ENCODE peak calls at places on chromosome 21, in nine cellular contexts. One of them, this sample, is unnamed.

GRCh38 chr21:31682625-31683024 is 23.1 kb downstream of the SOD1 start:
- DNase-seq in HT1080: no peak
- DNase-seq in keratinocyte: no peak
- DNase-seq in ovary: no peak
- DNase-seq in iPS-NIHi11: no peak
- DNase-seq in tibial nerve: no peak
- DNase-seq in KBM-7: no peak
- DNase-seq in effector CD4-positive, alpha-beta T cell: no peak
- DNase-seq in stimulated activated CD4-positive, alpha-beta T cell treated with anti-CD3 and anti-CD28 coated beads, Interleukin-15, amount 100 ng/mL, for 1 hour: no peak
- DNase-seq in this sample: no peak

GRCh38 chr21:44714905-44715304 is 3.5 kb upstream of the TSPEAR start:
- DNase-seq in HT1080: no peak
- DNase-seq in keratinocyte: no peak
- DNase-seq in ovary: no peak
- DNase-seq in iPS-NIHi11: no peak
- DNase-seq in tibial nerve: no peak
- DNase-seq in KBM-7: no peak
- DNase-seq in effector CD4-positive, alpha-beta T cell: no peak
- DNase-seq in stimulated activated CD4-positive, alpha-beta T cell treated with anti-CD3 and anti-CD28 coated beads, Interleukin-15, amount 100 ng/mL, for 1 hour: no peak
- DNase-seq in this sample: no peak

GRCh38 chr21:29718081-29718815 is 221.5 kb downstream of the GRIK1 start:
- DNase-seq in HT1080: peak
- DNase-seq in keratinocyte: no peak
- DNase-seq in ovary: no peak
- DNase-seq in iPS-NIHi11: no peak
- DNase-seq in tibial nerve: no peak
- DNase-seq in KBM-7: no peak
- DNase-seq in effector CD4-positive, alpha-beta T cell: no peak
- DNase-seq in stimulated activated CD4-positive, alpha-beta T cell treated with anti-CD3 and anti-CD28 coated beads, Interleukin-15, amount 100 ng/mL, for 1 hour: no peak
- DNase-seq in this sample: no peak

GRCh38 chr21:42150458-42151085 is 68.4 kb upstream of the ABCG1 start:
- DNase-seq in HT1080: no peak
- DNase-seq in keratinocyte: no peak
- DNase-seq in ovary: no peak
- DNase-seq in iPS-NIHi11: no peak
- DNase-seq in tibial nerve: no peak
- DNase-seq in KBM-7: no peak
- DNase-seq in effector CD4-positive, alpha-beta T cell: no peak
- DNase-seq in stimulated activated CD4-positive, alpha-beta T cell treated with anti-CD3 and anti-CD28 coated beads, Interleukin-15, amount 100 ng/mL, for 1 hour: no peak
- DNase-seq in this sample: no peak

GRCh38 chr21:34736116-34736870 is 67.5 kb downstream of the CLIC6 start:
- DNase-seq in HT1080: no peak
- DNase-seq in keratinocyte: no peak
- DNase-seq in ovary: no peak
- DNase-seq in iPS-NIHi11: no peak
- DNase-seq in tibial nerve: no peak
- DNase-seq in KBM-7: no peak
- DNase-seq in effector CD4-positive, alpha-beta T cell: no peak
- DNase-seq in stimulated activated CD4-positive, alpha-beta T cell treated with anti-CD3 and anti-CD28 coated beads, Interleukin-15, amount 100 ng/mL, for 1 hour: no peak
- DNase-seq in this sample: no peak

GRCh38 chr21:23016617-23017016 is 2018.4 kb downstream of the NCAM2 start:
- DNase-seq in HT1080: peak
- DNase-seq in keratinocyte: no peak
- DNase-seq in ovary: no peak
- DNase-seq in iPS-NIHi11: peak
- DNase-seq in tibial nerve: no peak
- DNase-seq in KBM-7: peak
- DNase-seq in effector CD4-positive, alpha-beta T cell: no peak
- DNase-seq in stimulated activated CD4-positive, alpha-beta T cell treated with anti-CD3 and anti-CD28 coated beads, Interleukin-15, amount 100 ng/mL, for 1 hour: no peak
- DNase-seq in this sample: no peak

GRCh38 chr21:16117851-16118592 is 388.2 kb downstream of the USP25 start:
- DNase-seq in HT1080: peak
- DNase-seq in keratinocyte: no peak
- DNase-seq in ovary: no peak
- DNase-seq in iPS-NIHi11: no peak
- DNase-seq in tibial nerve: no peak
- DNase-seq in KBM-7: no peak
- DNase-seq in effector CD4-positive, alpha-beta T cell: no peak
- DNase-seq in stimulated activated CD4-positive, alpha-beta T cell treated with anti-CD3 and anti-CD28 coated beads, Interleukin-15, amount 100 ng/mL, for 1 hour: no peak
- DNase-seq in this sample: no peak

GRCh38 chr21:42768324-42769121 is 110.8 kb downstream of the WDR4 start:
- DNase-seq in HT1080: no peak
- DNase-seq in keratinocyte: no peak
- DNase-seq in ovary: no peak
- DNase-seq in iPS-NIHi11: no peak
- DNase-seq in tibial nerve: no peak
- DNase-seq in KBM-7: no peak
- DNase-seq in effector CD4-positive, alpha-beta T cell: no peak
- DNase-seq in stimulated activated CD4-positive, alpha-beta T cell treated with anti-CD3 and anti-CD28 coated beads, Interleukin-15, amount 100 ng/mL, for 1 hour: no peak
- DNase-seq in this sample: no peak

GRCh38 chr21:44926364-44927101 is 5.8 kb upstream of the ITGB2 start:
- DNase-seq in HT1080: no peak
- DNase-seq in keratinocyte: no peak
- DNase-seq in ovary: no peak
- DNase-seq in iPS-NIHi11: no peak
- DNase-seq in tibial nerve: no peak
- DNase-seq in KBM-7: peak
- DNase-seq in effector CD4-positive, alpha-beta T cell: peak
- DNase-seq in stimulated activated CD4-positive, alpha-beta T cell treated with anti-CD3 and anti-CD28 coated beads, Interleukin-15, amount 100 ng/mL, for 1 hour: no peak
- DNase-seq in this sample: peak

GRCh38 chr21:30984897-30985296 is 53.4 kb downstream of the KRTAP19-8 start:
- DNase-seq in HT1080: no peak
- DNase-seq in keratinocyte: no peak
- DNase-seq in ovary: no peak
- DNase-seq in iPS-NIHi11: no peak
- DNase-seq in tibial nerve: no peak
- DNase-seq in KBM-7: no peak
- DNase-seq in effector CD4-positive, alpha-beta T cell: no peak
- DNase-seq in stimulated activated CD4-positive, alpha-beta T cell treated with anti-CD3 and anti-CD28 coated beads, Interleukin-15, amount 100 ng/mL, for 1 hour: no peak
- DNase-seq in this sample: no peak

GRCh38 chr21:15682977-15683376 is 46.8 kb upstream of the USP25 start:
- DNase-seq in HT1080: peak
- DNase-seq in keratinocyte: no peak
- DNase-seq in ovary: no peak
- DNase-seq in iPS-NIHi11: no peak
- DNase-seq in tibial nerve: no peak
- DNase-seq in KBM-7: no peak
- DNase-seq in effector CD4-positive, alpha-beta T cell: no peak
- DNase-seq in stimulated activated CD4-positive, alpha-beta T cell treated with anti-CD3 and anti-CD28 coated beads, Interleukin-15, amount 100 ng/mL, for 1 hour: no peak
- DNase-seq in this sample: no peak

GRCh38 chr21:39159342-39160063 is 23.7 kb downstream of the PSMG1 start:
- DNase-seq in HT1080: no peak
- DNase-seq in keratinocyte: no peak
- DNase-seq in ovary: no peak
- DNase-seq in iPS-NIHi11: no peak
- DNase-seq in tibial nerve: no peak
- DNase-seq in KBM-7: no peak
- DNase-seq in effector CD4-positive, alpha-beta T cell: no peak
- DNase-seq in stimulated activated CD4-positive, alpha-beta T cell treated with anti-CD3 and anti-CD28 coated beads, Interleukin-15, amount 100 ng/mL, for 1 hour: no peak
- DNase-seq in this sample: no peak

GRCh38 chr21:42653492-42654061 is at the start of gene PDE9A:
- DNase-seq in HT1080: no peak
- DNase-seq in keratinocyte: no peak
- DNase-seq in ovary: peak
- DNase-seq in iPS-NIHi11: peak
- DNase-seq in tibial nerve: no peak
- DNase-seq in KBM-7: no peak
- DNase-seq in effector CD4-positive, alpha-beta T cell: no peak
- DNase-seq in stimulated activated CD4-positive, alpha-beta T cell treated with anti-CD3 and anti-CD28 coated beads, Interleukin-15, amount 100 ng/mL, for 1 hour: no peak
- DNase-seq in this sample: no peak

GRCh38 chr21:46301759-46302158 is 15.6 kb downstream of the YBEY start:
- DNase-seq in HT1080: no peak
- DNase-seq in keratinocyte: no peak
- DNase-seq in ovary: no peak
- DNase-seq in iPS-NIHi11: no peak
- DNase-seq in tibial nerve: no peak
- DNase-seq in KBM-7: no peak
- DNase-seq in effector CD4-positive, alpha-beta T cell: no peak
- DNase-seq in stimulated activated CD4-positive, alpha-beta T cell treated with anti-CD3 and anti-CD28 coated beads, Interleukin-15, amount 100 ng/mL, for 1 hour: no peak
- DNase-seq in this sample: no peak

GRCh38 chr21:43824250-43824882 is 35.0 kb downstream of the RRP1 start:
- DNase-seq in HT1080: peak
- DNase-seq in keratinocyte: no peak
- DNase-seq in ovary: no peak
- DNase-seq in iPS-NIHi11: no peak
- DNase-seq in tibial nerve: no peak
- DNase-seq in KBM-7: no peak
- DNase-seq in effector CD4-positive, alpha-beta T cell: no peak
- DNase-seq in stimulated activated CD4-positive, alpha-beta T cell treated with anti-CD3 and anti-CD28 coated beads, Interleukin-15, amount 100 ng/mL, for 1 hour: no peak
- DNase-seq in this sample: no peak

GRCh38 chr21:14403681-14404318 is 20.9 kb upstream of the HSPA13 start:
- DNase-seq in HT1080: peak
- DNase-seq in keratinocyte: no peak
- DNase-seq in ovary: no peak
- DNase-seq in iPS-NIHi11: peak
- DNase-seq in tibial nerve: no peak
- DNase-seq in KBM-7: peak
- DNase-seq in effector CD4-positive, alpha-beta T cell: no peak
- DNase-seq in stimulated activated CD4-positive, alpha-beta T cell treated with anti-CD3 and anti-CD28 coated beads, Interleukin-15, amount 100 ng/mL, for 1 hour: no peak
- DNase-seq in this sample: peak

GRCh38 chr21:44517175-44517899 is 22.7 kb downstream of the KRTAP10-1 start:
- DNase-seq in HT1080: peak
- DNase-seq in keratinocyte: no peak
- DNase-seq in ovary: no peak
- DNase-seq in iPS-NIHi11: peak
- DNase-seq in tibial nerve: no peak
- DNase-seq in KBM-7: no peak
- DNase-seq in effector CD4-positive, alpha-beta T cell: no peak
- DNase-seq in stimulated activated CD4-positive, alpha-beta T cell treated with anti-CD3 and anti-CD28 coated beads, Interleukin-15, amount 100 ng/mL, for 1 hour: no peak
- DNase-seq in this sample: peak

GRCh38 chr21:26845066-26845749 is at the start of gene ADAMTS1:
- DNase-seq in HT1080: no peak
- DNase-seq in keratinocyte: no peak
- DNase-seq in ovary: peak
- DNase-seq in iPS-NIHi11: peak
- DNase-seq in tibial nerve: peak
- DNase-seq in KBM-7: peak
- DNase-seq in effector CD4-positive, alpha-beta T cell: no peak
- DNase-seq in stimulated activated CD4-positive, alpha-beta T cell treated with anti-CD3 and anti-CD28 coated beads, Interleukin-15, amount 100 ng/mL, for 1 hour: no peak
- DNase-seq in this sample: no peak

GRCh38 chr21:38819719-38820147 is 14.0 kb downstream of the ETS2 start:
- DNase-seq in HT1080: peak
- DNase-seq in keratinocyte: no peak
- DNase-seq in ovary: no peak
- DNase-seq in iPS-NIHi11: peak
- DNase-seq in tibial nerve: no peak
- DNase-seq in KBM-7: no peak
- DNase-seq in effector CD4-positive, alpha-beta T cell: no peak
- DNase-seq in stimulated activated CD4-positive, alpha-beta T cell treated with anti-CD3 and anti-CD28 coated beads, Interleukin-15, amount 100 ng/mL, for 1 hour: no peak
- DNase-seq in this sample: no peak

GRCh38 chr21:34882719-34883131 is 166.4 kb downstream of the RUNX1 start:
- DNase-seq in HT1080: peak
- DNase-seq in keratinocyte: no peak
- DNase-seq in ovary: no peak
- DNase-seq in iPS-NIHi11: no peak
- DNase-seq in tibial nerve: no peak
- DNase-seq in KBM-7: peak
- DNase-seq in effector CD4-positive, alpha-beta T cell: no peak
- DNase-seq in stimulated activated CD4-positive, alpha-beta T cell treated with anti-CD3 and anti-CD28 coated beads, Interleukin-15, amount 100 ng/mL, for 1 hour: no peak
- DNase-seq in this sample: peak

GRCh38 chr21:31159808-31160207 is 121.5 kb upstream of the KRTAP19-8 start:
- DNase-seq in HT1080: no peak
- DNase-seq in keratinocyte: no peak
- DNase-seq in ovary: no peak
- DNase-seq in iPS-NIHi11: no peak
- DNase-seq in tibial nerve: no peak
- DNase-seq in KBM-7: no peak
- DNase-seq in effector CD4-positive, alpha-beta T cell: no peak
- DNase-seq in stimulated activated CD4-positive, alpha-beta T cell treated with anti-CD3 and anti-CD28 coated beads, Interleukin-15, amount 100 ng/mL, for 1 hour: no peak
- DNase-seq in this sample: no peak

GRCh38 chr21:34869541-34869940 is 179.6 kb downstream of the RUNX1 start:
- DNase-seq in HT1080: no peak
- DNase-seq in keratinocyte: no peak
- DNase-seq in ovary: no peak
- DNase-seq in iPS-NIHi11: no peak
- DNase-seq in tibial nerve: no peak
- DNase-seq in KBM-7: no peak
- DNase-seq in effector CD4-positive, alpha-beta T cell: no peak
- DNase-seq in stimulated activated CD4-positive, alpha-beta T cell treated with anti-CD3 and anti-CD28 coated beads, Interleukin-15, amount 100 ng/mL, for 1 hour: no peak
- DNase-seq in this sample: no peak

GRCh38 chr21:33109574-33110339 is 39.8 kb downstream of the OLIG1 start:
- DNase-seq in HT1080: no peak
- DNase-seq in keratinocyte: no peak
- DNase-seq in ovary: no peak
- DNase-seq in iPS-NIHi11: peak
- DNase-seq in tibial nerve: no peak
- DNase-seq in KBM-7: peak
- DNase-seq in effector CD4-positive, alpha-beta T cell: no peak
- DNase-seq in stimulated activated CD4-positive, alpha-beta T cell treated with anti-CD3 and anti-CD28 coated beads, Interleukin-15, amount 100 ng/mL, for 1 hour: peak
- DNase-seq in this sample: no peak

GRCh38 chr21:43359081-43359822 is 67.7 kb downstream of the SIK1 start:
- DNase-seq in HT1080: no peak
- DNase-seq in keratinocyte: no peak
- DNase-seq in ovary: no peak
- DNase-seq in iPS-NIHi11: no peak
- DNase-seq in tibial nerve: no peak
- DNase-seq in KBM-7: no peak
- DNase-seq in effector CD4-positive, alpha-beta T cell: no peak
- DNase-seq in stimulated activated CD4-positive, alpha-beta T cell treated with anti-CD3 and anti-CD28 coated beads, Interleukin-15, amount 100 ng/mL, for 1 hour: no peak
- DNase-seq in this sample: no peak

GRCh38 chr21:26800455-26801454 is 44.5 kb downstream of the ADAMTS1 start:
- DNase-seq in HT1080: no peak
- DNase-seq in keratinocyte: no peak
- DNase-seq in ovary: peak
- DNase-seq in iPS-NIHi11: no peak
- DNase-seq in tibial nerve: peak
- DNase-seq in KBM-7: no peak
- DNase-seq in effector CD4-positive, alpha-beta T cell: no peak
- DNase-seq in stimulated activated CD4-positive, alpha-beta T cell treated with anti-CD3 and anti-CD28 coated beads, Interleukin-15, amount 100 ng/mL, for 1 hour: no peak
- DNase-seq in this sample: no peak

GRCh38 chr21:15063081-15063820 is 1.5 kb downstream of the NRIP1 start:
- DNase-seq in HT1080: peak
- DNase-seq in keratinocyte: peak
- DNase-seq in ovary: no peak
- DNase-seq in iPS-NIHi11: no peak
- DNase-seq in tibial nerve: no peak
- DNase-seq in KBM-7: peak
- DNase-seq in effector CD4-positive, alpha-beta T cell: no peak
- DNase-seq in stimulated activated CD4-positive, alpha-beta T cell treated with anti-CD3 and anti-CD28 coated beads, Interleukin-15, amount 100 ng/mL, for 1 hour: no peak
- DNase-seq in this sample: no peak

GRCh38 chr21:43775795-43776430 is at the start of gene CSTB:
- DNase-seq in HT1080: peak
- DNase-seq in keratinocyte: no peak
- DNase-seq in ovary: peak
- DNase-seq in iPS-NIHi11: peak
- DNase-seq in tibial nerve: peak
- DNase-seq in KBM-7: peak
- DNase-seq in effector CD4-positive, alpha-beta T cell: peak
- DNase-seq in stimulated activated CD4-positive, alpha-beta T cell treated with anti-CD3 and anti-CD28 coated beads, Interleukin-15, amount 100 ng/mL, for 1 hour: peak
- DNase-seq in this sample: peak

GRCh38 chr21:25776440-25776839 is 41.7 kb downstream of the GABPA start:
- DNase-seq in HT1080: no peak
- DNase-seq in keratinocyte: no peak
- DNase-seq in ovary: no peak
- DNase-seq in iPS-NIHi11: no peak
- DNase-seq in tibial nerve: no peak
- DNase-seq in KBM-7: no peak
- DNase-seq in effector CD4-positive, alpha-beta T cell: no peak
- DNase-seq in stimulated activated CD4-positive, alpha-beta T cell treated with anti-CD3 and anti-CD28 coated beads, Interleukin-15, amount 100 ng/mL, for 1 hour: no peak
- DNase-seq in this sample: no peak

GRCh38 chr21:27759091-27759659 is 792.3 kb upstream of the ADAMTS5 start:
- DNase-seq in HT1080: no peak
- DNase-seq in keratinocyte: no peak
- DNase-seq in ovary: no peak
- DNase-seq in iPS-NIHi11: peak
- DNase-seq in tibial nerve: no peak
- DNase-seq in KBM-7: no peak
- DNase-seq in effector CD4-positive, alpha-beta T cell: no peak
- DNase-seq in stimulated activated CD4-positive, alpha-beta T cell treated with anti-CD3 and anti-CD28 coated beads, Interleukin-15, amount 100 ng/mL, for 1 hour: no peak
- DNase-seq in this sample: peak

GRCh38 chr21:32172106-32172505 is 106.7 kb downstream of the MIS18A start:
- DNase-seq in HT1080: no peak
- DNase-seq in keratinocyte: no peak
- DNase-seq in ovary: no peak
- DNase-seq in iPS-NIHi11: no peak
- DNase-seq in tibial nerve: no peak
- DNase-seq in KBM-7: no peak
- DNase-seq in effector CD4-positive, alpha-beta T cell: no peak
- DNase-seq in stimulated activated CD4-positive, alpha-beta T cell treated with anti-CD3 and anti-CD28 coated beads, Interleukin-15, amount 100 ng/mL, for 1 hour: no peak
- DNase-seq in this sample: no peak

GRCh38 chr21:15741510-15741909 is 11.7 kb downstream of the USP25 start:
- DNase-seq in HT1080: peak
- DNase-seq in keratinocyte: no peak
- DNase-seq in ovary: no peak
- DNase-seq in iPS-NIHi11: no peak
- DNase-seq in tibial nerve: no peak
- DNase-seq in KBM-7: no peak
- DNase-seq in effector CD4-positive, alpha-beta T cell: no peak
- DNase-seq in stimulated activated CD4-positive, alpha-beta T cell treated with anti-CD3 and anti-CD28 coated beads, Interleukin-15, amount 100 ng/mL, for 1 hour: no peak
- DNase-seq in this sample: no peak

This sample was measured in Karpas-422.